ENCODE peak calls at places on chromosomes 5 and 9, in five cellular contexts. V is fibroblast of mammary gland, N is fibroblast of pulmonary artery, M is mesothelial cell of epicardium, H is erythroblast. J is an unnamed sample.

GRCh38 chr5:78600656-78601452 is 47.7 kb downstream of the LHFPL2 start:
- DNase-seq in V (peak), N (no peak), M (no peak), H (no peak), J (no peak)

GRCh38 chr5:32225445-32225844 is 51.3 kb upstream of the GOLPH3 start:
- DNase-seq in V (peak), N (peak), M (no peak), H (no peak), J (no peak)

GRCh38 chr5:172598251-172599203 is 42.5 kb upstream of the NEURL1B start:
- DNase-seq in V (no peak), N (no peak), M (no peak), H (no peak), J (no peak)

GRCh38 chr5:175895701-175896102 is 24.3 kb downstream of the CPLX2 start:
- DNase-seq in V (no peak), N (no peak), M (no peak), H (no peak), J (no peak)

GRCh38 chr9:28287413-28287812 is 714.1 kb upstream of the C9orf72 start:
- DNase-seq in V (no peak), N (no peak), M (no peak), H (no peak), J (no peak)

GRCh38 chr9:89522261-89522978 is 24.5 kb upstream of the SEMA4D start:
- DNase-seq in V (no peak), N (no peak), M (no peak), H (no peak), J (no peak)

GRCh38 chr9:73370053-73370452 is 218.4 kb downstream of the ANXA1 start:
- DNase-seq in V (peak), N (no peak), M (no peak), H (peak), J (no peak)

GRCh38 chr5:10762178-10762775 is 1.2 kb upstream of the DAP start:
- DNase-seq in V (no peak), N (peak), M (no peak), H (peak), J (no peak)

GRCh38 chr5:171365351-171365750 is 22.3 kb upstream of the NPM1 start:
- DNase-seq in V (peak), N (no peak), M (no peak), H (peak), J (no peak)

GRCh38 chr5:73256462-73257260 is 83.7 kb downstream of the TMEM174 start:
- DNase-seq in V (peak), N (no peak), M (no peak), H (no peak), J (no peak)

GRCh38 chr9:95459867-95460626 is 56.7 kb downstream of the PTCH1 start:
- DNase-seq in V (no peak), N (no peak), M (no peak), H (no peak), J (no peak)

GRCh38 chr5:156838966-156839365 is 11.1 kb upstream of the PPP1R2B start:
- DNase-seq in V (no peak), N (no peak), M (no peak), H (no peak), J (no peak)

GRCh38 chr5:60402161-60402785 is 297.7 kb downstream of the DEPDC1B start:
- DNase-seq in V (no peak), N (no peak), M (no peak), H (no peak), J (no peak)

GRCh38 chr5:9284781-9285307 is 261.0 kb downstream of the SEMA5A start:
- DNase-seq in V (peak), N (peak), M (no peak), H (no peak), J (no peak)

GRCh38 chr9:114261987-114262386 is 60.9 kb upstream of the ORM1 start:
- DNase-seq in V (no peak), N (no peak), M (no peak), H (no peak), J (no peak)

GRCh38 chr9:133873006-133873780 is 118.9 kb downstream of the VAV2 start:
- DNase-seq in V (no peak), N (no peak), M (no peak), H (no peak), J (no peak)

GRCh38 chr5:120446068-120446492 is 18.0 kb upstream of the PRR16 start:
- DNase-seq in V (peak), N (peak), M (no peak), H (no peak), J (no peak)

GRCh38 chr5:27328480-27328879 is 290.1 kb upstream of the CDH9 start:
- DNase-seq in V (peak), N (peak), M (no peak), H (no peak), J (no peak)

GRCh38 chr5:56025303-56025885 is 30.6 kb upstream of the IL6ST start:
- DNase-seq in V (peak), N (no peak), M (no peak), H (no peak), J (no peak)

GRCh38 chr9:3875371-3876132 is 349.8 kb upstream of the RFX3 start:
- DNase-seq in V (peak), N (peak), M (no peak), H (no peak), J (no peak)

GRCh38 chr5:154967419-154968024 is 26.6 kb downstream of the MRPL22 start:
- DNase-seq in V (peak), N (peak), M (no peak), H (peak), J (no peak)

GRCh38 chr5:90853759-90854515 is 295.3 kb downstream of the ADGRV1 start:
- DNase-seq in V (no peak), N (no peak), M (no peak), H (no peak), J (no peak)

GRCh38 chr5:5126444-5126843 is 13.7 kb upstream of the ADAMTS16 start:
- DNase-seq in V (peak), N (no peak), M (no peak), H (no peak), J (no peak)

GRCh38 chr5:80072103-80073073 is 37.2 kb downstream of the THBS4 start:
- DNase-seq in V (peak), N (no peak), M (no peak), H (no peak), J (no peak)

GRCh38 chr9:73077625-73078030 is 74.0 kb upstream of the ANXA1 start:
- DNase-seq in V (no peak), N (no peak), M (no peak), H (no peak), J (no peak)

GRCh38 chr5:81254886-81255285 is 21.8 kb downstream of the CKMT2 start:
- DNase-seq in V (no peak), N (no peak), M (no peak), H (no peak), J (no peak)

GRCh38 chr5:174327896-174328295 is 282.4 kb downstream of the NSG2 start:
- DNase-seq in V (no peak), N (no peak), M (no peak), H (no peak), J (no peak)

GRCh38 chr5:162209005-162209605 is 141.5 kb downstream of the GABRG2 start:
- DNase-seq in V (no peak), N (no peak), M (peak), H (peak), J (no peak)

GRCh38 chr5:145887976-145888574 is 15.3 kb upstream of the GRXCR2 start:
- DNase-seq in V (peak), N (peak), M (no peak), H (peak), J (no peak)

GRCh38 chr9:113956901-113957777 is 81.0 kb downstream of the ZNF618 start:
- DNase-seq in V (peak), N (peak), M (no peak), H (no peak), J (no peak)

GRCh38 chr9:135989722-135990467 is 28.7 kb upstream of the UBAC1 start:
- DNase-seq in V (no peak), N (no peak), M (no peak), H (no peak), J (no peak)

GRCh38 chr9:95736370-95736769 is 139.1 kb upstream of the ERCC6L2 start:
- DNase-seq in V (no peak), N (no peak), M (no peak), H (no peak), J (no peak)

GRCh38 chr9:134585746-134586706 is 55.6 kb upstream of the COL5A1 start:
- DNase-seq in V (peak), N (peak), M (peak), H (no peak), J (peak)

GRCh38 chr9:88723751-88724150 is 188.8 kb downstream of the NXNL2 start:
- DNase-seq in V (no peak), N (no peak), M (no peak), H (no peak), J (no peak)

GRCh38 chr9:133473743-133474142 is 5.2 kb downstream of the SLC2A6 start:
- DNase-seq in V (no peak), N (no peak), M (no peak), H (no peak), J (no peak)

GRCh38 chr9:83511051-83511450 is 27.1 kb downstream of the FRMD3 start:
- DNase-seq in V (peak), N (peak), M (no peak), H (no peak), J (no peak)